ENCODE peak calls at places on chromosomes 3 and 15, in five cellular contexts. G is stimulated activated naive B cell treated with anti-CD40 and anti-IgM and Interleukin-4, amounts not matched to agents 10 μg/mL and 1 μg/mL and 100 μg/mL, for 72 hours; Y is GM20000; R is aorta; H is stimulated activated CD8-positive, alpha-beta memory T cell treated with anti-CD3 and anti-CD28 coated beads, Interleukin-15, amount 100 ng/mL, for 48 hours. V is an unnamed sample.
A peak's percentile ranks its signal among the peaks of the same experiment; 100 is the strongest.

GRCh38 chr15:77292924-77293558 is 126.9 kb downstream of the PEAK1 start:
- DNase-seq in G (no peak), Y (no peak), R (no peak), H (no peak), V (no peak)

GRCh38 chr3:45258317-45258716 is 32.2 kb upstream of the TMEM158 start:
- DNase-seq in G (no peak), Y (no peak), R (no peak), H (no peak), V (no peak)

GRCh38 chr3:153448146-153448870 is 286.3 kb downstream of the RAP2B start:
- DNase-seq in G (no peak), Y (no peak), R (no peak), H (no peak), V (no peak)

GRCh38 chr3:146099316-146099715 is 61.7 kb downstream of the PLOD2 start:
- DNase-seq in G (no peak), Y (no peak), R (no peak), H (no peak), V (no peak)

GRCh38 chr3:58528629-58529028 is 8.4 kb downstream of the ACOX2 start:
- DNase-seq in G (no peak), Y (no peak), R (no peak), H (no peak), V (no peak)

GRCh38 chr15:40247406-40247971 is 8.6 kb downstream of the PAK6 start:
- DNase-seq in G (no peak), Y (no peak), R (peak; percentile 23), H (no peak), V (no peak)

GRCh38 chr3:64906011-64906410 is 218.2 kb upstream of the ADAMTS9 start:
- DNase-seq in G (no peak), Y (no peak), R (no peak), H (no peak), V (no peak)

GRCh38 chr3:146640955-146641867 is 36.1 kb upstream of the PLSCR5 start:
- DNase-seq in G (no peak), Y (peak; percentile 25), R (no peak), H (no peak), V (peak; percentile 29)

GRCh38 chr15:40388941-40389823 is 6.7 kb downstream of the KNSTRN start:
- DNase-seq in G (no peak), Y (no peak), R (no peak), H (no peak), V (no peak)

GRCh38 chr3:48623851-48624547 is 2.4 kb upstream of the TMEM89 start:
- DNase-seq in G (no peak), Y (no peak), R (no peak), H (no peak), V (no peak)

GRCh38 chr15:90232941-90233700 is 620 bp downstream of the CIB1 start:
- DNase-seq in G (no peak), Y (peak; percentile 65), R (peak; percentile 81), H (peak; percentile 59), V (peak; percentile 49)

GRCh38 chr3:53236112-53236841 is 19.5 kb downstream of the TKT start:
- DNase-seq in G (no peak), Y (no peak), R (peak; percentile 91), H (no peak), V (no peak)

GRCh38 chr15:51450001-51450400 is 108.5 kb downstream of the GLDN start:
- DNase-seq in G (no peak), Y (no peak), R (no peak), H (no peak), V (no peak)

GRCh38 chr3:183698760-183699159 is 1.2 kb downstream of the YEATS2 start:
- DNase-seq in G (no peak), Y (peak; percentile 44), R (no peak), H (no peak), V (no peak)

GRCh38 chr3:193783166-193783896 is 190.3 kb downstream of the OPA1 start:
- DNase-seq in G (no peak), Y (no peak), R (no peak), H (no peak), V (no peak)

GRCh38 chr3:141940204-141940776 is 63.8 kb downstream of the ATP1B3 start:
- DNase-seq in G (no peak), Y (no peak), R (peak; percentile 56), H (peak; percentile 68), V (no peak)